ENCODE peak calls at places on chromosomes 1 and 21, in seven cellular contexts. One of them, this sample, is unnamed.

GRCh38 chr1:50023292-50024159 is at the start of gene AGBL4:
- DNase-seq in activated naive CD4-positive, alpha-beta T cell treated with Interleukin-2 at 50 U/mL for 16 hours: no peak
- DNase-seq in left cardiac atrium: peak
- DNase-seq in mucosa of descending colon: peak
- DNase-seq in Daoy: peak
- DNase-seq in tibial artery: no peak
- DNase-seq in T-helper 9 cell: no peak
- DNase-seq in this sample: no peak

GRCh38 chr1:1614204-1614953 is 921 bp upstream of the MIB2 start:
- DNase-seq in activated naive CD4-positive, alpha-beta T cell treated with Interleukin-2 at 50 U/mL for 16 hours: peak
- DNase-seq in left cardiac atrium: peak
- DNase-seq in mucosa of descending colon: peak
- DNase-seq in Daoy: peak
- DNase-seq in tibial artery: no peak
- DNase-seq in T-helper 9 cell: peak
- DNase-seq in this sample: no peak

GRCh38 chr1:221841983-221842335 is 100.1 kb upstream of the DUSP10 start:
- DNase-seq in activated naive CD4-positive, alpha-beta T cell treated with Interleukin-2 at 50 U/mL for 16 hours: no peak
- DNase-seq in left cardiac atrium: no peak
- DNase-seq in mucosa of descending colon: no peak
- DNase-seq in Daoy: no peak
- DNase-seq in tibial artery: no peak
- DNase-seq in T-helper 9 cell: no peak
- DNase-seq in this sample: no peak

GRCh38 chr1:243343970-243344749 is 88.3 kb downstream of the SDCCAG8 start:
- DNase-seq in activated naive CD4-positive, alpha-beta T cell treated with Interleukin-2 at 50 U/mL for 16 hours: no peak
- DNase-seq in left cardiac atrium: no peak
- DNase-seq in mucosa of descending colon: no peak
- DNase-seq in Daoy: no peak
- DNase-seq in tibial artery: no peak
- DNase-seq in T-helper 9 cell: no peak
- DNase-seq in this sample: peak

GRCh38 chr1:91018006-91018405 is 3.8 kb downstream of the ZNF644 start:
- DNase-seq in activated naive CD4-positive, alpha-beta T cell treated with Interleukin-2 at 50 U/mL for 16 hours: no peak
- DNase-seq in left cardiac atrium: no peak
- DNase-seq in mucosa of descending colon: no peak
- DNase-seq in Daoy: no peak
- DNase-seq in tibial artery: no peak
- DNase-seq in T-helper 9 cell: no peak
- DNase-seq in this sample: no peak

GRCh38 chr1:230359992-230360391 is 66.1 kb downstream of the PGBD5 start:
- DNase-seq in activated naive CD4-positive, alpha-beta T cell treated with Interleukin-2 at 50 U/mL for 16 hours: no peak
- DNase-seq in left cardiac atrium: no peak
- DNase-seq in mucosa of descending colon: no peak
- DNase-seq in Daoy: no peak
- DNase-seq in tibial artery: no peak
- DNase-seq in T-helper 9 cell: no peak
- DNase-seq in this sample: no peak

GRCh38 chr21:38958940-38959685 is 153.4 kb downstream of the ETS2 start:
- DNase-seq in activated naive CD4-positive, alpha-beta T cell treated with Interleukin-2 at 50 U/mL for 16 hours: no peak
- DNase-seq in left cardiac atrium: no peak
- DNase-seq in mucosa of descending colon: peak
- DNase-seq in Daoy: peak
- DNase-seq in tibial artery: peak
- DNase-seq in T-helper 9 cell: no peak
- DNase-seq in this sample: no peak

GRCh38 chr21:42621828-42622199 is 31.6 kb upstream of the PDE9A start:
- DNase-seq in activated naive CD4-positive, alpha-beta T cell treated with Interleukin-2 at 50 U/mL for 16 hours: no peak
- DNase-seq in left cardiac atrium: no peak
- DNase-seq in mucosa of descending colon: no peak
- DNase-seq in Daoy: peak
- DNase-seq in tibial artery: no peak
- DNase-seq in T-helper 9 cell: no peak
- DNase-seq in this sample: no peak

GRCh38 chr1:4652631-4653327 is 1.6 kb upstream of the AJAP1 start:
- DNase-seq in activated naive CD4-positive, alpha-beta T cell treated with Interleukin-2 at 50 U/mL for 16 hours: peak
- DNase-seq in left cardiac atrium: peak
- DNase-seq in mucosa of descending colon: peak
- DNase-seq in Daoy: peak
- DNase-seq in tibial artery: no peak
- DNase-seq in T-helper 9 cell: peak
- DNase-seq in this sample: no peak

GRCh38 chr1:224744521-224744920 is 128.4 kb downstream of the CNIH3 start:
- DNase-seq in activated naive CD4-positive, alpha-beta T cell treated with Interleukin-2 at 50 U/mL for 16 hours: no peak
- DNase-seq in left cardiac atrium: no peak
- DNase-seq in mucosa of descending colon: no peak
- DNase-seq in Daoy: no peak
- DNase-seq in tibial artery: no peak
- DNase-seq in T-helper 9 cell: no peak
- DNase-seq in this sample: no peak

GRCh38 chr1:15352122-15352957 is 57.3 kb upstream of the EFHD2 start:
- DNase-seq in activated naive CD4-positive, alpha-beta T cell treated with Interleukin-2 at 50 U/mL for 16 hours: peak
- DNase-seq in left cardiac atrium: no peak
- DNase-seq in mucosa of descending colon: peak
- DNase-seq in Daoy: peak
- DNase-seq in tibial artery: no peak
- DNase-seq in T-helper 9 cell: no peak
- DNase-seq in this sample: peak

GRCh38 chr1:29237906-29238600 is 1.7 kb downstream of the PTPRU start:
- DNase-seq in activated naive CD4-positive, alpha-beta T cell treated with Interleukin-2 at 50 U/mL for 16 hours: peak
- DNase-seq in left cardiac atrium: peak
- DNase-seq in mucosa of descending colon: peak
- DNase-seq in Daoy: peak
- DNase-seq in tibial artery: peak
- DNase-seq in T-helper 9 cell: no peak
- DNase-seq in this sample: no peak

GRCh38 chr1:171841931-171842723 is 829 bp downstream of the DNM3 start:
- DNase-seq in activated naive CD4-positive, alpha-beta T cell treated with Interleukin-2 at 50 U/mL for 16 hours: peak
- DNase-seq in left cardiac atrium: peak
- DNase-seq in mucosa of descending colon: no peak
- DNase-seq in Daoy: peak
- DNase-seq in tibial artery: no peak
- DNase-seq in T-helper 9 cell: peak
- DNase-seq in this sample: no peak

GRCh38 chr21:38487906-38488639 is 10.2 kb downstream of the ERG start:
- DNase-seq in activated naive CD4-positive, alpha-beta T cell treated with Interleukin-2 at 50 U/mL for 16 hours: no peak
- DNase-seq in left cardiac atrium: no peak
- DNase-seq in mucosa of descending colon: no peak
- DNase-seq in Daoy: no peak
- DNase-seq in tibial artery: no peak
- DNase-seq in T-helper 9 cell: no peak
- DNase-seq in this sample: no peak

GRCh38 chr1:25861316-25862286 is 2.3 kb upstream of the AUNIP start:
- DNase-seq in activated naive CD4-positive, alpha-beta T cell treated with Interleukin-2 at 50 U/mL for 16 hours: no peak
- DNase-seq in left cardiac atrium: no peak
- DNase-seq in mucosa of descending colon: no peak
- DNase-seq in Daoy: no peak
- DNase-seq in tibial artery: peak
- DNase-seq in T-helper 9 cell: no peak
- DNase-seq in this sample: no peak

GRCh38 chr1:174211486-174211885 is 52.2 kb downstream of the RABGAP1L start:
- DNase-seq in activated naive CD4-positive, alpha-beta T cell treated with Interleukin-2 at 50 U/mL for 16 hours: no peak
- DNase-seq in left cardiac atrium: no peak
- DNase-seq in mucosa of descending colon: no peak
- DNase-seq in Daoy: no peak
- DNase-seq in tibial artery: no peak
- DNase-seq in T-helper 9 cell: no peak
- DNase-seq in this sample: no peak

GRCh38 chr1:27885620-27886352 is 13.4 kb downstream of the THEMIS2 start:
- DNase-seq in activated naive CD4-positive, alpha-beta T cell treated with Interleukin-2 at 50 U/mL for 16 hours: no peak
- DNase-seq in left cardiac atrium: no peak
- DNase-seq in mucosa of descending colon: no peak
- DNase-seq in Daoy: no peak
- DNase-seq in tibial artery: no peak
- DNase-seq in T-helper 9 cell: no peak
- DNase-seq in this sample: no peak

GRCh38 chr21:36125513-36126121 is 9.3 kb upstream of the CBR3 start:
- DNase-seq in activated naive CD4-positive, alpha-beta T cell treated with Interleukin-2 at 50 U/mL for 16 hours: peak
- DNase-seq in left cardiac atrium: peak
- DNase-seq in mucosa of descending colon: peak
- DNase-seq in Daoy: peak
- DNase-seq in tibial artery: peak
- DNase-seq in T-helper 9 cell: peak
- DNase-seq in this sample: no peak

GRCh38 chr1:34162852-34163766 is 1.9 kb downstream of the CSMD2 start:
- DNase-seq in activated naive CD4-positive, alpha-beta T cell treated with Interleukin-2 at 50 U/mL for 16 hours: no peak
- DNase-seq in left cardiac atrium: peak
- DNase-seq in mucosa of descending colon: peak
- DNase-seq in Daoy: peak
- DNase-seq in tibial artery: peak
- DNase-seq in T-helper 9 cell: no peak
- DNase-seq in this sample: no peak

GRCh38 chr1:110600716-110601115 is 5.4 kb downstream of the KCNA2 start:
- DNase-seq in activated naive CD4-positive, alpha-beta T cell treated with Interleukin-2 at 50 U/mL for 16 hours: no peak
- DNase-seq in left cardiac atrium: no peak
- DNase-seq in mucosa of descending colon: no peak
- DNase-seq in Daoy: no peak
- DNase-seq in tibial artery: no peak
- DNase-seq in T-helper 9 cell: no peak
- DNase-seq in this sample: no peak

GRCh38 chr1:153919879-153920852 is 2.6 kb downstream of the GATAD2B start:
- DNase-seq in activated naive CD4-positive, alpha-beta T cell treated with Interleukin-2 at 50 U/mL for 16 hours: no peak
- DNase-seq in left cardiac atrium: no peak
- DNase-seq in mucosa of descending colon: no peak
- DNase-seq in Daoy: peak
- DNase-seq in tibial artery: no peak
- DNase-seq in T-helper 9 cell: no peak
- DNase-seq in this sample: no peak

GRCh38 chr21:39863111-39863510 is 4.1 kb upstream of the PCP4 start:
- DNase-seq in activated naive CD4-positive, alpha-beta T cell treated with Interleukin-2 at 50 U/mL for 16 hours: no peak
- DNase-seq in left cardiac atrium: no peak
- DNase-seq in mucosa of descending colon: peak
- DNase-seq in Daoy: peak
- DNase-seq in tibial artery: no peak
- DNase-seq in T-helper 9 cell: no peak
- DNase-seq in this sample: no peak

GRCh38 chr1:246497331-246497915 is 9.7 kb downstream of the SMYD3 start:
- DNase-seq in activated naive CD4-positive, alpha-beta T cell treated with Interleukin-2 at 50 U/mL for 16 hours: no peak
- DNase-seq in left cardiac atrium: no peak
- DNase-seq in mucosa of descending colon: no peak
- DNase-seq in Daoy: peak
- DNase-seq in tibial artery: no peak
- DNase-seq in T-helper 9 cell: no peak
- DNase-seq in this sample: peak

GRCh38 chr1:6675936-6676335 is 25.7 kb downstream of the DNAJC11 start:
- DNase-seq in activated naive CD4-positive, alpha-beta T cell treated with Interleukin-2 at 50 U/mL for 16 hours: no peak
- DNase-seq in left cardiac atrium: no peak
- DNase-seq in mucosa of descending colon: no peak
- DNase-seq in Daoy: no peak
- DNase-seq in tibial artery: no peak
- DNase-seq in T-helper 9 cell: no peak
- DNase-seq in this sample: no peak

GRCh38 chr1:198018529-198018928 is 101.4 kb downstream of the LHX9 start:
- DNase-seq in activated naive CD4-positive, alpha-beta T cell treated with Interleukin-2 at 50 U/mL for 16 hours: no peak
- DNase-seq in left cardiac atrium: no peak
- DNase-seq in mucosa of descending colon: no peak
- DNase-seq in Daoy: peak
- DNase-seq in tibial artery: no peak
- DNase-seq in T-helper 9 cell: no peak
- DNase-seq in this sample: no peak

GRCh38 chr1:199743227-199743626 is 284.3 kb upstream of the NR5A2 start:
- DNase-seq in activated naive CD4-positive, alpha-beta T cell treated with Interleukin-2 at 50 U/mL for 16 hours: no peak
- DNase-seq in left cardiac atrium: no peak
- DNase-seq in mucosa of descending colon: no peak
- DNase-seq in Daoy: peak
- DNase-seq in tibial artery: no peak
- DNase-seq in T-helper 9 cell: no peak
- DNase-seq in this sample: no peak

GRCh38 chr1:226487921-226488320 is 60.6 kb upstream of the STUM start:
- DNase-seq in activated naive CD4-positive, alpha-beta T cell treated with Interleukin-2 at 50 U/mL for 16 hours: no peak
- DNase-seq in left cardiac atrium: no peak
- DNase-seq in mucosa of descending colon: no peak
- DNase-seq in Daoy: peak
- DNase-seq in tibial artery: no peak
- DNase-seq in T-helper 9 cell: no peak
- DNase-seq in this sample: no peak

GRCh38 chr1:221517961-221518360 is 223.9 kb downstream of the DUSP10 start:
- DNase-seq in activated naive CD4-positive, alpha-beta T cell treated with Interleukin-2 at 50 U/mL for 16 hours: no peak
- DNase-seq in left cardiac atrium: no peak
- DNase-seq in mucosa of descending colon: no peak
- DNase-seq in Daoy: no peak
- DNase-seq in tibial artery: no peak
- DNase-seq in T-helper 9 cell: no peak
- DNase-seq in this sample: no peak

GRCh38 chr21:43303240-43304178 is 123.4 kb downstream of the SIK1 start:
- DNase-seq in activated naive CD4-positive, alpha-beta T cell treated with Interleukin-2 at 50 U/mL for 16 hours: no peak
- DNase-seq in left cardiac atrium: peak
- DNase-seq in mucosa of descending colon: no peak
- DNase-seq in Daoy: no peak
- DNase-seq in tibial artery: no peak
- DNase-seq in T-helper 9 cell: no peak
- DNase-seq in this sample: no peak

GRCh38 chr1:9555942-9556341 is 16.7 kb downstream of the SLC25A33 start:
- DNase-seq in activated naive CD4-positive, alpha-beta T cell treated with Interleukin-2 at 50 U/mL for 16 hours: no peak
- DNase-seq in left cardiac atrium: no peak
- DNase-seq in mucosa of descending colon: no peak
- DNase-seq in Daoy: no peak
- DNase-seq in tibial artery: no peak
- DNase-seq in T-helper 9 cell: no peak
- DNase-seq in this sample: no peak

GRCh38 chr1:144551543-144552424 is 40.9 kb upstream of the PPIAL4F start:
- DNase-seq in activated naive CD4-positive, alpha-beta T cell treated with Interleukin-2 at 50 U/mL for 16 hours: peak
- DNase-seq in left cardiac atrium: peak
- DNase-seq in mucosa of descending colon: peak
- DNase-seq in Daoy: peak
- DNase-seq in tibial artery: peak
- DNase-seq in T-helper 9 cell: peak
- DNase-seq in this sample: peak

GRCh38 chr1:243842978-243843490 is 7.0 kb downstream of the AKT3 start:
- DNase-seq in activated naive CD4-positive, alpha-beta T cell treated with Interleukin-2 at 50 U/mL for 16 hours: peak
- DNase-seq in left cardiac atrium: no peak
- DNase-seq in mucosa of descending colon: no peak
- DNase-seq in Daoy: peak
- DNase-seq in tibial artery: no peak
- DNase-seq in T-helper 9 cell: no peak
- DNase-seq in this sample: no peak

GRCh38 chr1:85289207-85289847 is 12.9 kb upstream of the BCL10 start:
- DNase-seq in activated naive CD4-positive, alpha-beta T cell treated with Interleukin-2 at 50 U/mL for 16 hours: peak
- DNase-seq in left cardiac atrium: no peak
- DNase-seq in mucosa of descending colon: no peak
- DNase-seq in Daoy: peak
- DNase-seq in tibial artery: no peak
- DNase-seq in T-helper 9 cell: no peak
- DNase-seq in this sample: peak

GRCh38 chr1:169019419-169020058 is 87.0 kb upstream of the ATP1B1 start:
- DNase-seq in activated naive CD4-positive, alpha-beta T cell treated with Interleukin-2 at 50 U/mL for 16 hours: no peak
- DNase-seq in left cardiac atrium: no peak
- DNase-seq in mucosa of descending colon: peak
- DNase-seq in Daoy: no peak
- DNase-seq in tibial artery: no peak
- DNase-seq in T-helper 9 cell: no peak
- DNase-seq in this sample: no peak

GRCh38 chr1:226687476-226687875 is 51.6 kb downstream of the ITPKB start:
- DNase-seq in activated naive CD4-positive, alpha-beta T cell treated with Interleukin-2 at 50 U/mL for 16 hours: peak
- DNase-seq in left cardiac atrium: no peak
- DNase-seq in mucosa of descending colon: no peak
- DNase-seq in Daoy: no peak
- DNase-seq in tibial artery: no peak
- DNase-seq in T-helper 9 cell: no peak
- DNase-seq in this sample: no peak

GRCh38 chr1:39044762-39045161 is 18.6 kb downstream of the NDUFS5 start:
- DNase-seq in activated naive CD4-positive, alpha-beta T cell treated with Interleukin-2 at 50 U/mL for 16 hours: no peak
- DNase-seq in left cardiac atrium: no peak
- DNase-seq in mucosa of descending colon: no peak
- DNase-seq in Daoy: no peak
- DNase-seq in tibial artery: no peak
- DNase-seq in T-helper 9 cell: no peak
- DNase-seq in this sample: no peak

GRCh38 chr21:14616303-14617039 is 70.4 kb upstream of the SAMSN1 start:
- DNase-seq in activated naive CD4-positive, alpha-beta T cell treated with Interleukin-2 at 50 U/mL for 16 hours: no peak
- DNase-seq in left cardiac atrium: no peak
- DNase-seq in mucosa of descending colon: no peak
- DNase-seq in Daoy: no peak
- DNase-seq in tibial artery: no peak
- DNase-seq in T-helper 9 cell: no peak
- DNase-seq in this sample: no peak

GRCh38 chr1:39409055-39409816 is 82.2 kb upstream of the BMP8A start:
- DNase-seq in activated naive CD4-positive, alpha-beta T cell treated with Interleukin-2 at 50 U/mL for 16 hours: no peak
- DNase-seq in left cardiac atrium: peak
- DNase-seq in mucosa of descending colon: peak
- DNase-seq in Daoy: peak
- DNase-seq in tibial artery: peak
- DNase-seq in T-helper 9 cell: no peak
- DNase-seq in this sample: no peak

This sample was measured in Panc1.